ENCODE peak calls at places on chromosomes 4 and X, in eight cellular contexts. R, A, D, V, S, X, Q and B are unnamed samples.

GRCh38 chrX:17375631-17376380 is 806 bp downstream of the NHS start:
- DNase-seq in R (peak; percentile 28), A (peak; percentile 46), D (no peak), V (peak; percentile 22), S (no peak), X (no peak), Q (no peak), B (peak; percentile 20)

GRCh38 chr4:171954650-171955049 is 141.4 kb downstream of the GALNTL6 start:
- DNase-seq in R (peak; percentile 33), A (no peak), D (no peak), V (no peak), S (no peak), X (no peak), Q (no peak), B (no peak)

GRCh38 chr4:3721186-3721585 is 45.0 kb upstream of the ADRA2C start:
- DNase-seq in R (no peak), A (no peak), D (no peak), V (no peak), S (no peak), X (no peak), Q (no peak), B (no peak)

GRCh38 chr4:100738388-100739165 is 220.8 kb upstream of the EMCN start:
- DNase-seq in R (peak; percentile 73), A (peak; percentile 78), D (no peak), V (peak; percentile 93), S (no peak), X (peak; percentile 87), Q (no peak), B (peak; percentile 98)

GRCh38 chr4:176439611-176440010 is 119.8 kb downstream of the SPCS3 start:
- DNase-seq in R (no peak), A (no peak), D (no peak), V (no peak), S (no peak), X (no peak), Q (no peak), B (no peak)

GRCh38 chr4:81152839-81153713 is 61.9 kb downstream of the PRKG2 start:
- DNase-seq in R (no peak), A (no peak), D (no peak), V (no peak), S (no peak), X (no peak), Q (no peak), B (no peak)

GRCh38 chrX:100316987-100317386 is 93.1 kb downstream of the PCDH19 start:
- DNase-seq in R (no peak), A (no peak), D (no peak), V (no peak), S (no peak), X (no peak), Q (no peak), B (peak; percentile 12)

GRCh38 chr4:39083164-39083563 is 21.1 kb downstream of the KLHL5 start:
- DNase-seq in R (peak; percentile 30), A (no peak), D (no peak), V (peak; percentile 71), S (no peak), X (no peak), Q (no peak), B (peak; percentile 38)

GRCh38 chr4:134906404-134907023 is 704.9 kb upstream of the PABPC4L start:
- DNase-seq in R (peak; percentile 22), A (peak; percentile 51), D (no peak), V (peak; percentile 25), S (no peak), X (no peak), Q (peak; percentile 1), B (no peak)

GRCh38 chr4:126238010-126238409 is 923.3 kb downstream of the FAT4 start:
- DNase-seq in R (peak; percentile 17), A (no peak), D (no peak), V (no peak), S (no peak), X (no peak), Q (no peak), B (no peak)

GRCh38 chrX:66164931-66165330 is 884 bp downstream of the HEPH start:
- DNase-seq in R (no peak), A (no peak), D (no peak), V (no peak), S (no peak), X (no peak), Q (no peak), B (no peak)

GRCh38 chrX:108468486-108468885 is 28.8 kb downstream of the COL4A5 start:
- DNase-seq in R (peak; percentile 68), A (no peak), D (no peak), V (peak; percentile 37), S (no peak), X (no peak), Q (no peak), B (peak; percentile 46)

GRCh38 chrX:291411-291901 is 10.3 kb downstream of the PLCXD1 start:
- DNase-seq in R (no peak), A (no peak), D (no peak), V (no peak), S (no peak), X (peak; percentile 68), Q (no peak), B (no peak)

GRCh38 chr4:39908284-39908683 is 69.4 kb downstream of the PDS5A start:
- DNase-seq in R (peak; percentile 26), A (no peak), D (no peak), V (peak; percentile 5), S (no peak), X (no peak), Q (no peak), B (peak; percentile 25)

GRCh38 chr4:40199999-40200880 is 3.4 kb downstream of the RHOH start:
- DNase-seq in R (peak; percentile 84), A (no peak), D (no peak), V (no peak), S (no peak), X (no peak), Q (peak; percentile 85), B (peak; percentile 54)

GRCh38 chr4:71553605-71554004 is 214.8 kb downstream of the SLC4A4 start:
- DNase-seq in R (peak; percentile 51), A (peak; percentile 46), D (no peak), V (peak; percentile 56), S (no peak), X (no peak), Q (no peak), B (peak; percentile 45)

GRCh38 chr4:139934786-139935330 is 219.1 kb downstream of the MAML3 start:
- DNase-seq in R (no peak), A (no peak), D (no peak), V (no peak), S (no peak), X (no peak), Q (no peak), B (no peak)

GRCh38 chrX:35919536-35920309 is at the start of gene CFAP47:
- DNase-seq in R (peak; percentile 0), A (peak; percentile 73), D (no peak), V (no peak), S (no peak), X (no peak), Q (no peak), B (no peak)

GRCh38 chr4:82567444-82567843 is 5.7 kb upstream of the TMEM150C start:
- DNase-seq in R (no peak), A (no peak), D (no peak), V (no peak), S (no peak), X (no peak), Q (no peak), B (no peak)

GRCh38 chrX:153357877-153358276 is 23.9 kb downstream of the ZNF275 start:
- DNase-seq in R (no peak), A (no peak), D (no peak), V (no peak), S (no peak), X (no peak), Q (no peak), B (no peak)

GRCh38 chr4:27764526-27764837 is 903.8 kb downstream of the STIM2 start:
- DNase-seq in R (peak; percentile 32), A (no peak), D (no peak), V (no peak), S (no peak), X (no peak), Q (peak; percentile 2), B (no peak)

GRCh38 chr4:75142377-75142776 is 209.5 kb downstream of the PARM1 start:
- DNase-seq in R (no peak), A (no peak), D (no peak), V (no peak), S (no peak), X (no peak), Q (no peak), B (peak; percentile 7)

GRCh38 chrX:120401301-120401700 is 39.4 kb downstream of the ATP1B4 start:
- DNase-seq in R (peak; percentile 5), A (no peak), D (no peak), V (peak; percentile 0), S (no peak), X (no peak), Q (no peak), B (no peak)

GRCh38 chr4:139528377-139529005 is 27.5 kb downstream of the SETD7 start:
- DNase-seq in R (peak; percentile 96), A (peak; percentile 52), D (no peak), V (peak; percentile 93), S (no peak), X (no peak), Q (peak; percentile 73), B (peak; percentile 95)

GRCh38 chr4:95835672-95836071 is 4.2 kb upstream of the PDHA2 start:
- DNase-seq in R (peak; percentile 25), A (peak; percentile 68), D (no peak), V (no peak), S (no peak), X (no peak), Q (no peak), B (no peak)

GRCh38 chr4:80646061-80646460 is 310.5 kb downstream of the CFAP299 start:
- DNase-seq in R (no peak), A (no peak), D (no peak), V (no peak), S (no peak), X (no peak), Q (no peak), B (no peak)

GRCh38 chr4:82733636-82734035 is 65.0 kb downstream of the SCD5 start:
- DNase-seq in R (peak; percentile 77), A (peak; percentile 32), D (no peak), V (peak; percentile 50), S (no peak), X (no peak), Q (no peak), B (peak; percentile 90)

GRCh38 chr4:67810011-67810410 is 55.8 kb upstream of the GNRHR start:
- DNase-seq in R (no peak), A (no peak), D (no peak), V (no peak), S (no peak), X (no peak), Q (no peak), B (no peak)

GRCh38 chrX:8971116-8971515 is 62.8 kb downstream of the FAM9B start:
- DNase-seq in R (peak; percentile 77), A (peak; percentile 33), D (no peak), V (peak; percentile 75), S (no peak), X (no peak), Q (peak; percentile 6), B (peak; percentile 62)

GRCh38 chr4:112058433-112058832 is 86.8 kb upstream of the FAM241A start:
- DNase-seq in R (peak; percentile 50), A (no peak), D (no peak), V (no peak), S (no peak), X (no peak), Q (no peak), B (no peak)

GRCh38 chr4:99205104-99205979 is 13.7 kb downstream of the ADH6 start:
- DNase-seq in R (peak; percentile 59), A (peak; percentile 44), D (no peak), V (peak; percentile 65), S (no peak), X (no peak), Q (no peak), B (peak; percentile 86)

GRCh38 chr4:167885872-167886271 is 206.5 kb upstream of the ANXA10 start:
- DNase-seq in R (peak; percentile 28), A (no peak), D (no peak), V (no peak), S (no peak), X (no peak), Q (no peak), B (peak; percentile 7)